ENCODE peak calls at places on chromosomes 11 and 22, in ten cellular contexts. C is heart left ventricle; M is HCT116; Z is upper lobe of right lung; T is PC-3; Y is adrenal gland; W is CD8-positive, alpha-beta T cell; A is mammary epithelial cell; I is cardiac muscle cell; G is HepG2. U is an unnamed sample.

GRCh38 chr11:81222491-81222890 is 1511.2 kb downstream of the FAM181B start:
- DNase-seq in C (no peak), M (no peak), Z (no peak), T (no peak), Y (no peak), W (no peak), A (no peak), I (no peak), G (no peak), U (no peak)

GRCh38 chr11:113831314-113831713 is 44.1 kb downstream of the USP28 start:
- DNase-seq in C (no peak), M (no peak), Z (no peak), T (no peak), Y (no peak), W (no peak), A (no peak), I (no peak), G (no peak), U (no peak)

GRCh38 chr11:88246680-88247079 is 71.4 kb upstream of the RAB38 start:
- DNase-seq in C (no peak), M (no peak), Z (no peak), T (peak; percentile 68), Y (peak; percentile 81), W (no peak), A (peak; percentile 74), I (no peak), G (no peak), U (no peak)

GRCh38 chr22:41028841-41029240 is 63.6 kb upstream of the EP300 start:
- DNase-seq in C (no peak), M (no peak), Z (no peak), T (peak; percentile 77), Y (no peak), W (no peak), A (peak; percentile 91), I (no peak), G (peak; percentile 64), U (no peak)

GRCh38 chr22:49620666-49621065 is 207.0 kb downstream of the BRD1 start:
- DNase-seq in C (peak; percentile 35), M (no peak), Z (peak; percentile 50), T (no peak), Y (no peak), W (no peak), A (no peak), I (no peak), G (no peak), U (no peak)

GRCh38 chr11:46119352-46120216 is 1.7 kb downstream of the PHF21A start:
- DNase-seq in C (peak; percentile 78), M (no peak), Z (peak; percentile 68), T (peak; percentile 22), Y (peak; percentile 70), W (peak; percentile 69), A (peak; percentile 65), I (peak; percentile 74), G (peak; percentile 80), U (peak; percentile 59)

GRCh38 chr11:75849917-75850316 is 34.9 kb downstream of the UVRAG start:
- DNase-seq in C (no peak), M (no peak), Z (no peak), T (no peak), Y (no peak), W (no peak), A (no peak), I (no peak), G (no peak), U (no peak)

GRCh38 chr11:122109932-122110331 is 6.1 kb downstream of the BLID start:
- DNase-seq in C (no peak), M (no peak), Z (no peak), T (no peak), Y (no peak), W (no peak), A (no peak), I (no peak), G (no peak), U (no peak)

DNA sequence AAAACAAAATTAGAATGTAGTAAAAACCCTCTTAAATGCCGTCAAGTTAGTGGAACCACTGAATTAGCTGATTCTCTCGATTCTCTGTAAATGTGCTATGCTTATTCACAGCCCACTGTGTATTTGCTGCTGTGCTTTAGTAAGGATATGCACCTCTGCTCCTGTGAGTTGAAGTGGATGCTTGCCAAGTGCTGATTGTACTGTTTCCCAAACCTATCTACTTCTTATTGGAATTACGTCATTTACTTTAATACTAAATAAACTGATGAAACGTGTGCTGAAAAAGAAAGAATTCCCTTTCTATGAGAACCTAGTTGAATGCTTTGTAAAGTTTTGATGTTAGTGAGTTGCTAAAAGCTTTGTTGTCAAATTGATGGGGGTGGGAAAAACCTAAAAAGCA is 158.4 kb downstream of the LRRC4C start:
- DNase-seq in C (no peak), M (no peak), Z (no peak), T (peak; percentile 42), Y (no peak), W (no peak), A (no peak), I (no peak), G (no peak), U (no peak)
- H3K4me1 ChIP-seq in C (no peaks in the 10 kb centered on the region), M (no peaks in the 10 kb centered on the region), Z (no peaks in the 10 kb centered on the region), T (peaks cover 11% of the 10 kb centered on the region), Y (no peaks in the 10 kb centered on the region), W (no peaks in the 10 kb centered on the region), A (no peaks in the 10 kb centered on the region), I (no peaks in the 10 kb centered on the region), G (no peaks in the 10 kb centered on the region), U (no peaks in the 10 kb centered on the region)

GRCh38 chr22:37817705-37818311 is 5.4 kb upstream of the GALR3 start:
- DNase-seq in C (peak; percentile 91), M (no peak), Z (peak; percentile 89), T (peak; percentile 75), Y (peak; percentile 86), W (peak; percentile 87), A (peak; percentile 58), I (peak; percentile 92), G (peak; percentile 86), U (peak; percentile 91)

GRCh38 chr22:37816543-37817180 is 6.5 kb upstream of the GALR3 start:
- DNase-seq in C (no peak), M (no peak), Z (no peak), T (no peak), Y (no peak), W (no peak), A (no peak), I (no peak), G (no peak), U (no peak)

GRCh38 chr22:37819100-37819433 is 4.1 kb upstream of the GALR3 start:
- DNase-seq in C (no peak), M (no peak), Z (no peak), T (no peak), Y (no peak), W (no peak), A (no peak), I (no peak), G (no peak), U (no peak)

GRCh38 chr22:37820350-37820749 is 2.8 kb upstream of the GALR3 start:
- DNase-seq in C (no peak), M (no peak), Z (no peak), T (no peak), Y (no peak), W (no peak), A (no peak), I (no peak), G (no peak), U (no peak)

GRCh38 chr22:37818397-37819099 is 4.6 kb upstream of the GALR3 start:
- DNase-seq in C (peak; percentile 87), M (no peak), Z (peak; percentile 89), T (no peak), Y (peak; percentile 66), W (peak; percentile 66), A (peak; percentile 14), I (peak; percentile 73), G (no peak), U (no peak)
- TF ChIP-seq CTCF in C (peak; percentile 38), M (no peak), Z (peak; percentile 45), T (no peak), Y (peak; percentile 47), W (peak; percentile 30), A (no peak), I (peak; percentile 42), G (no peak), U (no peak)

GRCh38 chr11:99509863-99510262 is 489.1 kb downstream of the CNTN5 start:
- DNase-seq in C (no peak), M (no peak), Z (no peak), T (no peak), Y (no peak), W (no peak), A (no peak), I (no peak), G (no peak), U (no peak)
- H3K9me3 ChIP-seq in C (no peaks in the 10 kb centered on the region), M (peaks cover 22% of the 10 kb centered on the region), Z (no peaks in the 10 kb centered on the region), T (no peaks in the 10 kb centered on the region), Y (no peaks in the 10 kb centered on the region), W (no peaks in the 10 kb centered on the region), A (no peaks in the 10 kb centered on the region), I (no peaks in the 10 kb centered on the region), G (no peaks in the 10 kb centered on the region), U (no peaks in the 10 kb centered on the region)

GRCh38 chr22:37282385-37282677 is at the start of gene CYTH4:
- DNase-seq in C (peak; percentile 86), M (no peak), Z (peak; percentile 89), T (peak; percentile 58), Y (peak; percentile 61), W (peak; percentile 83), A (peak; percentile 37), I (no peak), G (no peak), U (no peak)
- H3K4me1 ChIP-seq in C (no peaks in the 10 kb centered on the region), M (peaks cover 11% of the 10 kb centered on the region), Z (peaks cover 7% of the 10 kb centered on the region), T (peaks cover 11% of the 10 kb centered on the region), Y (no peaks in the 10 kb centered on the region), W (peaks cover 45% of the 10 kb centered on the region), A (peaks cover 13% of the 10 kb centered on the region), I (peaks cover 14% of the 10 kb centered on the region), G (no peaks in the 10 kb centered on the region), U (no peaks in the 10 kb centered on the region)

DNA sequence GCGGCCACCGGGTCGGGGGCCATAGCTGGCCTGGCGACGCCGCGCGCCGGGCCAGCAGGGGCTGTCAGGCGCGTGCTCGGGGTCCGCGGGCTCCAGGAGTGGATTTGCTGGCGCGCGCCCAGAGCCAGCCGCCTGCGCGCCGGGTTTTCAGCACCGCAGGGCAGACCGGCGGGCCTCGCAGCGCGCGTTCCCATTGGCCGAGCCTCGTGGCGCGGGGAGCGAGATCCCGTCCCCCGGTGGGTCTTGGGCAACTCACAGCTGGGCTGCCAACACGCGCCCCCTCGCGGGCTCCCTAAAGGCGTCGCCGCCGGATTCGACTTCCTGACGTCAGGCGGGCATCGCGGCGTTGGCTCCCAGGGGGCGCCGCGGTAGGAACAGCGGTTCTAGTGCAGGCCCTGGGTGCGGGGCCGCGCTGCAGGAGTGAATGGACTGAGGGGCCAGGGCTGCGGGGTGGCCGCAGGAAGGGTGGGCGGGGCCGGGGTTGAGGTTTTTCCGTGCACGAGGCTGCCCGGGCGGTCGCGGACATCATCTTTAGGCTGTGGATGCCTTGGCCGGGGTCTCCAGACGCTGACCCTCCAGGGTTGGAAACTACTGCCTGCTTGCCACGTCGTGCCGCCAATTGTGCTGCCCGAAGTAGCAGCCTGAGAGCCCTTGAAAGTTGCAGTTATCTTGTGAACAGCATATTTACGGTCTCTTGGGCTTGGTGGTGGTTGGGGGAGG is at the start of gene FADS1:
- DNase-seq in C (peak; percentile 95), M (peak; percentile 91), Z (peak; percentile 98), T (peak; percentile 97), Y (peak; percentile 94), W (peak; percentile 73), A (peak; percentile 73), I (peak; percentile 99), G (peak; percentile 95), U (peak; percentile 99)
- TF ChIP-seq CTCF in C (peak; percentile 60), M (peak; percentile 41), Z (peak; percentile 60), T (peak; percentile 69), Y (peak; percentile 61), W (no peak), A (peak; percentile 20), I (peak; percentile 58), G (peak; percentile 95), U (peak; percentile 72)

U was measured in Caco-2.